ENCODE peak calls at places on chromosome 6, in eight cellular contexts. G, F, Q, X, I, U, V and W are unnamed samples.

GRCh38 chr6:90241229-90241873 is 55.3 kb downstream of the BACH2 start:
- DNase-seq in G (no peak), F (no peak), Q (no peak), X (no peak), I (no peak), U (no peak), V (no peak), W (no peak)

GRCh38 chr6:11710221-11710836 is 68.3 kb downstream of the ADTRP start:
- DNase-seq in G (no peak), F (peak), Q (no peak), X (no peak), I (no peak), U (peak), V (no peak), W (no peak)

GRCh38 chr6:31948306-31948705 is 2.4 kb downstream of the CFB start:
- DNase-seq in G (no peak), F (no peak), Q (no peak), X (no peak), I (no peak), U (no peak), V (no peak), W (no peak)

GRCh38 chr6:168041928-168042327 is 37.1 kb downstream of the FRMD1 start:
- DNase-seq in G (no peak), F (no peak), Q (no peak), X (no peak), I (no peak), U (no peak), V (no peak), W (no peak)

GRCh38 chr6:148971027-148971927 is 224.4 kb downstream of the UST start:
- DNase-seq in G (no peak), F (no peak), Q (no peak), X (no peak), I (no peak), U (no peak), V (peak), W (no peak)

GRCh38 chr6:108492131-108492766 is 68.5 kb upstream of the FOXO3 start:
- DNase-seq in G (no peak), F (peak), Q (no peak), X (peak), I (no peak), U (peak), V (peak), W (no peak)

GRCh38 chr6:161273356-161273751 is 507 bp downstream of the AGPAT4 start:
- DNase-seq in G (peak), F (peak), Q (peak), X (peak), I (no peak), U (no peak), V (no peak), W (no peak)

GRCh38 chr6:142118926-142119325 is 13.8 kb upstream of the GJE1 start:
- DNase-seq in G (no peak), F (no peak), Q (no peak), X (no peak), I (no peak), U (peak), V (peak), W (no peak)

GRCh38 chr6:167985205-167985604 is 12.3 kb upstream of the KIF25 start:
- DNase-seq in G (no peak), F (no peak), Q (no peak), X (no peak), I (no peak), U (no peak), V (no peak), W (no peak)

GRCh38 chr6:34901930-34902329 is 12.9 kb downstream of the ANKS1A start:
- DNase-seq in G (no peak), F (no peak), Q (no peak), X (no peak), I (no peak), U (no peak), V (no peak), W (no peak)

GRCh38 chr6:113879186-113880096 is 22.3 kb downstream of the MARCKS start:
- DNase-seq in G (no peak), F (no peak), Q (peak), X (peak), I (peak), U (peak), V (no peak), W (no peak)

GRCh38 chr6:45675634-45676033 is 297.9 kb upstream of the SUPT3H start:
- DNase-seq in G (no peak), F (no peak), Q (no peak), X (no peak), I (no peak), U (no peak), V (no peak), W (no peak)

GRCh38 chr6:169950558-169950957 is 199.1 kb downstream of the ERMARD start:
- DNase-seq in G (no peak), F (peak), Q (no peak), X (peak), I (no peak), U (no peak), V (no peak), W (no peak)

GRCh38 chr6:112298021-112298745 is 43.8 kb upstream of the LAMA4 start:
- DNase-seq in G (no peak), F (no peak), Q (no peak), X (no peak), I (no peak), U (peak), V (peak), W (peak)

GRCh38 chr6:51025082-51025777 is 206.6 kb downstream of the TFAP2B start:
- DNase-seq in G (no peak), F (no peak), Q (no peak), X (no peak), I (no peak), U (peak), V (peak), W (no peak)

GRCh38 chr6:106512048-106512957 is 117.0 kb downstream of the RTN4IP1 start:
- DNase-seq in G (peak), F (peak), Q (no peak), X (peak), I (peak), U (peak), V (no peak), W (no peak)

GRCh38 chr6:161001421-161001820 is 9.9 kb downstream of the MAP3K4 start:
- DNase-seq in G (no peak), F (no peak), Q (no peak), X (peak), I (no peak), U (no peak), V (no peak), W (no peak)

GRCh38 chr6:10369896-10370295 is 45.0 kb downstream of the TFAP2A start:
- DNase-seq in G (no peak), F (no peak), Q (no peak), X (no peak), I (no peak), U (peak), V (no peak), W (peak)

GRCh38 chr6:53369876-53370515 is 21.2 kb upstream of the ELOVL5 start:
- DNase-seq in G (no peak), F (no peak), Q (no peak), X (peak), I (no peak), U (no peak), V (no peak), W (no peak)

GRCh38 chr6:35764238-35764896 is 12.0 kb upstream of the CLPSL2 start:
- DNase-seq in G (no peak), F (no peak), Q (no peak), X (no peak), I (no peak), U (no peak), V (no peak), W (no peak)

GRCh38 chr6:136326038-136326561 is 36.5 kb upstream of the BCLAF1 start:
- DNase-seq in G (no peak), F (no peak), Q (peak), X (peak), I (no peak), U (peak), V (no peak), W (no peak)

GRCh38 chr6:46948699-46949098 is 27.0 kb upstream of the ADGRF5 start:
- DNase-seq in G (no peak), F (no peak), Q (no peak), X (no peak), I (no peak), U (no peak), V (no peak), W (no peak)

GRCh38 chr6:167827588-167828324 is 1.0 kb downstream of the AFDN start:
- DNase-seq in G (peak), F (peak), Q (peak), X (peak), I (peak), U (peak), V (no peak), W (no peak)

GRCh38 chr6:111646942-111647341 is 41.3 kb upstream of the TRAF3IP2 start:
- DNase-seq in G (no peak), F (no peak), Q (no peak), X (no peak), I (no peak), U (no peak), V (peak), W (peak)

GRCh38 chr6:136607204-136607931 is 57.1 kb upstream of the MAP7 start:
- DNase-seq in G (no peak), F (no peak), Q (no peak), X (peak), I (no peak), U (peak), V (no peak), W (no peak)

GRCh38 chr6:84166395-84166794 is 61.0 kb downstream of the CEP162 start:
- DNase-seq in G (no peak), F (no peak), Q (peak), X (peak), I (no peak), U (no peak), V (no peak), W (no peak)

GRCh38 chr6:129786548-129786947 is 74.6 kb downstream of the TMEM244 start:
- DNase-seq in G (no peak), F (no peak), Q (no peak), X (no peak), I (no peak), U (peak), V (no peak), W (no peak)

GRCh38 chr6:151428336-151428735 is 23.6 kb downstream of the RMND1 start:
- DNase-seq in G (no peak), F (no peak), Q (no peak), X (no peak), I (no peak), U (no peak), V (no peak), W (no peak)

GRCh38 chr6:139853302-139853992 is 479.0 kb upstream of the CITED2 start:
- DNase-seq in G (no peak), F (no peak), Q (no peak), X (no peak), I (peak), U (peak), V (peak), W (peak)

GRCh38 chr6:27839303-27840081 is 72.7 kb downstream of the OR2B2 start:
- DNase-seq in G (no peak), F (peak), Q (no peak), X (peak), I (peak), U (peak), V (no peak), W (no peak)

GRCh38 chr6:156590482-156590881 is 186.7 kb upstream of the ARID1B start:
- DNase-seq in G (no peak), F (no peak), Q (no peak), X (no peak), I (no peak), U (no peak), V (no peak), W (no peak)

GRCh38 chr6:10080561-10080960 is 334.3 kb downstream of the TFAP2A start:
- DNase-seq in G (no peak), F (no peak), Q (no peak), X (no peak), I (no peak), U (no peak), V (no peak), W (no peak)

GRCh38 chr6:159467473-159468041 is 225.5 kb downstream of the SOD2 start:
- DNase-seq in G (no peak), F (no peak), Q (no peak), X (no peak), I (no peak), U (no peak), V (no peak), W (peak)

GRCh38 chr6:119881416-119881815 is 531.9 kb upstream of the MAN1A1 start:
- DNase-seq in G (no peak), F (no peak), Q (peak), X (no peak), I (no peak), U (peak), V (peak), W (peak)